ENCODE peak calls at places on chromosomes 4 and X, in nine cellular contexts. I is K562, S is posterior cingulate gyrus, X is IMR-90, Y is Right ventricle myocardium superior, N is GM23338, H is GM13977, Z is neural progenitor cell, A is iris pigment epithelial cell. P is an unnamed sample.

GRCh38 chr4:184309241-184310170 is 91.8 kb upstream of the ENPP6 start:
- DNase-seq in I (no peak), S (no peak), X (no peak), Y (no peak), N (no peak), H (no peak), Z (no peak), A (no peak), P (no peak)

GRCh38 chr4:48030470-48030869 is 13.9 kb downstream of the NIPAL1 start:
- DNase-seq in I (no peak), S (no peak), X (no peak), Y (no peak), N (peak; percentile 23), H (no peak), Z (peak; percentile 61), A (no peak), P (no peak)

GRCh38 chr4:20266215-20267082 is 14.7 kb downstream of the SLIT2 start:
- DNase-seq in I (no peak), S (no peak), X (peak; percentile 61), Y (no peak), N (no peak), H (no peak), Z (no peak), A (peak; percentile 45), P (no peak)

GRCh38 chr4:119834901-119835300 is 206.3 kb upstream of the PDE5A start:
- DNase-seq in I (no peak), S (no peak), X (no peak), Y (no peak), N (no peak), H (no peak), Z (no peak), A (peak; percentile 51), P (no peak)

GRCh38 chrX:19388064-19388679 is 44.4 kb downstream of the PDHA1 start:
- DNase-seq in I (no peak), S (no peak), X (no peak), Y (no peak), N (no peak), H (no peak), Z (no peak), A (no peak), P (no peak)

GRCh38 chr4:38132140-38132673 is 172.0 kb downstream of the PTTG2 start:
- DNase-seq in I (no peak), S (no peak), X (peak; percentile 99), Y (no peak), N (peak; percentile 48), H (peak; percentile 76), Z (peak; percentile 78), A (peak; percentile 100), P (no peak)

GRCh38 chr4:7909966-7910720 is 29.5 kb downstream of the AFAP1 start:
- DNase-seq in I (no peak), S (no peak), X (peak; percentile 65), Y (peak; percentile 50), N (no peak), H (no peak), Z (peak; percentile 10), A (peak; percentile 76), P (no peak)

GRCh38 chrX:93242897-93243296 is 430.5 kb downstream of the NAP1L3 start:
- DNase-seq in I (no peak), S (no peak), X (no peak), Y (no peak), N (no peak), H (no peak), Z (no peak), A (no peak), P (no peak)

GRCh38 chrX:97238632-97239031 is 354.9 kb downstream of the RPA4 start:
- DNase-seq in I (no peak), S (no peak), X (peak; percentile 55), Y (no peak), N (peak; percentile 15), H (no peak), Z (no peak), A (peak; percentile 62), P (no peak)

GRCh38 chr4:142282870-142283431 is 563.1 kb downstream of the INPP4B start:
- DNase-seq in I (no peak), S (no peak), X (no peak), Y (no peak), N (peak; percentile 71), H (no peak), Z (peak; percentile 24), A (peak; percentile 31), P (no peak)

GRCh38 chrX:123331859-123332258 is 147.8 kb downstream of the GRIA3 start:
- DNase-seq in I (no peak), S (no peak), X (no peak), Y (no peak), N (no peak), H (no peak), Z (no peak), A (no peak), P (no peak)

GRCh38 chr4:7358100-7358735 is 76.5 kb downstream of the PSAPL1 start:
- DNase-seq in I (no peak), S (peak; percentile 86), X (peak; percentile 93), Y (peak; percentile 63), N (no peak), H (no peak), Z (no peak), A (peak; percentile 87), P (peak; percentile 71)

GRCh38 chr4:15719506-15719905 is 16.6 kb downstream of the BST1 start:
- DNase-seq in I (no peak), S (no peak), X (no peak), Y (no peak), N (no peak), H (no peak), Z (no peak), A (peak; percentile 44), P (no peak)

P was measured in heart right ventricle.